ENCODE peak calls at places on chromosome 4, in five cellular contexts. Z is thoracic aorta, S is brain microvascular endothelial cell, U is testis, J is AG04450. B is an unnamed sample.

GRCh38 chr4:7761720-7762119 is 177.9 kb downstream of the AFAP1 start:
- DNase-seq in S (peak; percentile 57), J (no peak), U (peak; percentile 90), Z (peak; percentile 50), B (no peak)

GRCh38 chr4:121950680-121951569 is 935 bp downstream of the TRPC3 start:
- DNase-seq in J (no peak), U (peak; percentile 55), S (no peak), Z (no peak), B (no peak)

GRCh38 chr4:55765070-55765469 is 54.5 kb upstream of the EXOC1L start:
- DNase-seq in J (no peak), U (no peak), S (no peak), Z (no peak), B (no peak)

GRCh38 chr4:189940178-189941004 is at the start of gene FRG1:
- DNase-seq in U (peak; percentile 94), Z (peak; percentile 75), S (peak; percentile 94), J (peak; percentile 88), B (peak; percentile 79)

GRCh38 chr4:167581449-167581965 is 347.2 kb upstream of the SPOCK3 start:
- DNase-seq in J (no peak), S (no peak), Z (no peak), U (no peak), B (no peak)

GRCh38 chr4:83247415-83248357 is 36.9 kb downstream of the COQ2 start:
- DNase-seq in Z (no peak), J (no peak), U (no peak), S (no peak), B (no peak)

GRCh38 chr4:95092762-95093161 is 335.0 kb downstream of the BMPR1B start:
- DNase-seq in Z (no peak), J (no peak), S (no peak), U (no peak), B (no peak)

GRCh38 chr4:55458611-55459010 is 62.9 kb downstream of the TMEM165 start:
- DNase-seq in J (no peak), S (no peak), U (no peak), Z (no peak), B (peak; percentile 50)

GRCh38 chr4:118033148-118034060 is 882 bp upstream of the NDST3 start:
- DNase-seq in S (no peak), U (peak; percentile 74), J (no peak), Z (no peak), B (no peak)

GRCh38 chr4:147645099-147645498 is 27.9 kb downstream of the TMEM184C start:
- DNase-seq in U (no peak), J (no peak), S (no peak), Z (no peak), B (no peak)

GRCh38 chr4:72286185-72286584 is 254.4 kb downstream of the NPFFR2 start:
- DNase-seq in Z (no peak), S (no peak), J (no peak), U (no peak), B (peak; percentile 17)

GRCh38 chr4:80611366-80611765 is 275.8 kb downstream of the CFAP299 start:
- DNase-seq in Z (no peak), J (no peak), S (no peak), U (no peak), B (no peak)

GRCh38 chr4:24470681-24471622 is 113.4 kb downstream of the DHX15 start:
- DNase-seq in J (no peak), Z (no peak), U (peak; percentile 37), S (peak; percentile 45), B (no peak)

GRCh38 chr4:85732124-85732523 is 257.2 kb downstream of the ARHGAP24 start:
- DNase-seq in U (no peak), S (no peak), J (no peak), Z (no peak), B (no peak)

GRCh38 chr4:6193399-6193798 is 7.0 kb downstream of the JAKMIP1 start:
- DNase-seq in Z (no peak), U (no peak), S (no peak), J (no peak), B (no peak)

GRCh38 chr4:2792396-2792710 is 532 bp upstream of the SH3BP2 start:
- DNase-seq in J (no peak), S (no peak), U (no peak), Z (no peak), B (no peak)

GRCh38 chr4:2789801-2790582 is 2.9 kb upstream of the SH3BP2 start:
- DNase-seq in U (no peak), S (no peak), J (no peak), Z (no peak), B (no peak)

GRCh38 chr4:2790583-2791517 is 2.0 kb upstream of the SH3BP2 start:
- DNase-seq in J (no peak), Z (no peak), S (no peak), U (no peak), B (no peak)

GRCh38 chr4:2792711-2793577 is at the start of gene SH3BP2:
- DNase-seq in Z (no peak), J (no peak), U (peak; percentile 85), S (no peak), B (no peak)

GRCh38 chr4:2791518-2792395 is 1.1 kb upstream of the SH3BP2 start:
- DNase-seq in J (no peak), Z (no peak), U (no peak), S (no peak), B (no peak)
- H3K27ac ChIP-seq in J (peak overlapping the region; percentile 21), Z (no peak overlapping the region), U (no peak overlapping the region), S (no peak overlapping the region), B (no peak overlapping the region)

GRCh38 chr4:1459081-1459480 is 52.8 kb upstream of the NKX1-1 start:
- DNase-seq in J (no peak), S (no peak), U (no peak), Z (no peak), B (no peak)
- H3K27me3 ChIP-seq in J (peaks cover 51% of the 10 kb centered on the region), S (peaks cover 48% of the 10 kb centered on the region), U (no peaks in the 10 kb centered on the region), Z (no peaks in the 10 kb centered on the region), B (peaks cover 52% of the 10 kb centered on the region)

DNA sequence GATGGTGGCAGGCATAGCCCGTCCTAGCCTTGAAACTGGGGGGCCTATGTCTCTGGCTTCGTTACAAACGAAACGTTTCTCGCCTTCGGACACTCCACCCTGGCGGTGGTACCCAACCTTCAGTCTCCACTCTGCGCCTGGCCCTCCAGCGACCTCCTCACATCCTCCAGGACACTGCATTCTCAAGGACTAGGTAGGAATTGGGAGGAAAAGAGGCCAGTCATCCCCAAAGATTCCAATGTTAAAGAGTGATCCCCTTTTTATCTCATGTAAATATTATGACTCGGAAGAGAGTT is 2.1 kb upstream of the NKX6-1 start:
- DNase-seq in S (no peak), U (no peak), J (no peak), Z (no peak), B (no peak)
- TF ChIP-seq CTCF in S (peak; percentile 10), U (no peak), J (no peak), Z (no peak), B (no peak)

GRCh38 chr4:52950226-52950625 is 88.1 kb downstream of the RASL11B start:
- DNase-seq in J (no peak), U (no peak), Z (no peak), S (no peak), B (peak; percentile 13)

GRCh38 chr4:52954771-52955170 is 92.7 kb downstream of the RASL11B start:
- DNase-seq in J (no peak), Z (no peak), S (no peak), U (peak; percentile 50), B (no peak)

GRCh38 chr4:52949336-52949735 is 87.2 kb downstream of the RASL11B start:
- DNase-seq in U (no peak), Z (no peak), J (no peak), S (no peak), B (peak; percentile 17)

GRCh38 chr4:52951016-52951415 is 88.9 kb downstream of the RASL11B start:
- DNase-seq in J (no peak), S (no peak), Z (no peak), U (no peak), B (no peak)

DNA sequence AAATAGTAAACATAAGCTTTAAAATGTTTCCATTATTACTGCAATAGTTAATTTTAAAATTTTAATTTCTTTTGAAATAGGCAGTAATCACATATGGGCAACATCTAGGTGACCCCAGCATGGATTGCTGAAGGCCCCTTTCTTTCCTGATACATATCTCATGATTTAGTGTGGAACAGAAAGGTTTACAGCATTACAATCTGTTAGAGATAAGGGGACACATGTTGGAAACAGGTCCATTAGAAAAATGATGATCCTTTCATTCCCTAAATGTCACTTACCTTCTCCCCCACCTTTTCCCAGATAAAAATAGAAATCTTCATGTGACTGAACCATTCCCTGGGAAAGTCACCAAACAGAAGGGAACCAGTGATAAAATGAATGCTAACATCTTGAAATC is 90.4 kb downstream of the RASL11B start:
- DNase-seq in Z (no peak), U (no peak), S (no peak), J (no peak), B (no peak)
- H3K27ac ChIP-seq in Z (no peak overlapping the region), U (peak overlapping the region; percentile 73), S (no peak overlapping the region), J (no peak overlapping the region), B (no peak overlapping the region)

B was measured in foreskin keratinocyte.